ENCODE peak calls at places on chromosomes 1 and 21, in four cellular contexts. D, J, V and A are unnamed samples.

GRCh38 chr21:25895565-25896205 is 160.9 kb downstream of the GABPA start:
- DNase-seq in D (no peak), J (peak), V (no peak), A (no peak)

GRCh38 chr1:20731057-20731991 is 1.2 kb downstream of the SH2D5 start:
- DNase-seq in D (no peak), J (no peak), V (no peak), A (peak)

GRCh38 chr1:54857741-54858665 is 29.0 kb downstream of the DHCR24 start:
- DNase-seq in D (no peak), J (peak), V (no peak), A (no peak)

GRCh38 chr1:212500986-212501385 is 68.3 kb downstream of the NENF start:
- DNase-seq in D (no peak), J (no peak), V (no peak), A (no peak)

GRCh38 chr1:43822040-43822439 is 111.6 kb upstream of the ARTN start:
- DNase-seq in D (peak), J (peak), V (no peak), A (peak)

GRCh38 chr21:38807987-38808386 is 2.3 kb downstream of the ETS2 start:
- DNase-seq in D (no peak), J (peak), V (no peak), A (no peak)

GRCh38 chr1:193712356-193712755 is 525.9 kb upstream of the B3GALT2 start:
- DNase-seq in D (no peak), J (no peak), V (no peak), A (no peak)

GRCh38 chr1:16139473-16139962 is 16.4 kb downstream of the EPHA2 start:
- DNase-seq in D (peak), J (peak), V (no peak), A (no peak)

GRCh38 chr1:166944186-166944967 is 31.0 kb downstream of the ILDR2 start:
- DNase-seq in D (no peak), J (peak), V (no peak), A (no peak)
- H3K23ac ChIP-seq in D (no peak), J (no peak), V (no peak), A (no peak)

GRCh38 chr1:179848233-179848632 is 29.4 kb downstream of the TOR1AIP2 start:
- DNase-seq in D (no peak), J (no peak), V (no peak), A (no peak)
- H2BK15ac ChIP-seq in D (no peak), J (no peak), V (no peak), A (no peak)

GRCh38 chr1:229642376-229642775 is 16.3 kb downstream of the URB2 start:
- DNase-seq in D (no peak), J (no peak), V (no peak), A (no peak)

GRCh38 chr1:229643996-229644748 is 18.1 kb downstream of the URB2 start:
- DNase-seq in D (no peak), J (no peak), V (no peak), A (no peak)

GRCh38 chr1:229645296-229646050 is 19.4 kb downstream of the URB2 start:
- DNase-seq in D (no peak), J (no peak), V (no peak), A (no peak)

GRCh38 chr1:229641306-229641705 is 15.3 kb downstream of the URB2 start:
- DNase-seq in D (no peak), J (no peak), V (no peak), A (no peak)

GRCh38 chr1:229642970-229643369 is 16.9 kb downstream of the URB2 start:
- DNase-seq in D (no peak), J (no peak), V (no peak), A (no peak)
- H3K56ac ChIP-seq in D (no peak), J (no peak), V (no peak), A (no peak)

DNA sequence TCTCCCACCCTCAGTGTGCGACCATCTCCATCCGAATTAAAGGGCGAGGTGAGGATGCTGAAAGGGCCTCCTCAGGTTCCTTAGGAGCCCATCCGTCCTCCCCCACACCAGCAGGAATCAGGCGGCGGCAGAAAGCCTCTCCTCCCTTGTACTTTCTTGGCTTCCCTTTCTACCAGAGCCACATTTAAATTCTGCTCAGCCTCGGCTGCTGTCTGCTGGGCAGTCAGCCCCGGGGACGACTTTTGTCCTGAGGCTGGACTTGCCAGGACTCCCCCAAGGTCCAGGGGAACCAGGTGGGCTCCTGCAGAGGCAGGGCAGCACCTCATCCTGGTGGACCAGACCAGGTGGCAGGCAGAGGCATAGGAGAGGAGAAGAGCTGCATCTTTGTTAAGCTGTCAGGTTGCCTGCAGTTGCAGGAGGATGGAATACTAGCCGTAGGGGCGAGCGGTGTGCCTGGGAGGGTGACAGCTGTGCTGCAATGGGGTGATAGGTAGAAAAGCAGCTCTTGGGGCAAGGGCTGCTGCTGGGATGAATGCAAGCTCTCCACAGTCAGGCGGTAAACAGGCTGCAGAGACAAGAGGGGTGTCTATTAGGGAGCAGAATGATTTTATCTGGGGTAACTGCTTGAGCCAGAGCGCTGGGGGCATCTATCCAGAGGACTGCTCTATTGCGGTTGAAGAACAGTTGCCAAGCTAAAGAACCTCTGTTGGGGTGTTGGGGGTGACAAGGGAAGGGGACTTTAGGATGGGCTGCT is 46.2 kb upstream of the WASF2 start:
- DNase-seq in D (no peak), J (no peak), V (no peak), A (no peak)
- H3K23ac ChIP-seq in D (peak), J (peak), V (no peak), A (no peak)

DNA sequence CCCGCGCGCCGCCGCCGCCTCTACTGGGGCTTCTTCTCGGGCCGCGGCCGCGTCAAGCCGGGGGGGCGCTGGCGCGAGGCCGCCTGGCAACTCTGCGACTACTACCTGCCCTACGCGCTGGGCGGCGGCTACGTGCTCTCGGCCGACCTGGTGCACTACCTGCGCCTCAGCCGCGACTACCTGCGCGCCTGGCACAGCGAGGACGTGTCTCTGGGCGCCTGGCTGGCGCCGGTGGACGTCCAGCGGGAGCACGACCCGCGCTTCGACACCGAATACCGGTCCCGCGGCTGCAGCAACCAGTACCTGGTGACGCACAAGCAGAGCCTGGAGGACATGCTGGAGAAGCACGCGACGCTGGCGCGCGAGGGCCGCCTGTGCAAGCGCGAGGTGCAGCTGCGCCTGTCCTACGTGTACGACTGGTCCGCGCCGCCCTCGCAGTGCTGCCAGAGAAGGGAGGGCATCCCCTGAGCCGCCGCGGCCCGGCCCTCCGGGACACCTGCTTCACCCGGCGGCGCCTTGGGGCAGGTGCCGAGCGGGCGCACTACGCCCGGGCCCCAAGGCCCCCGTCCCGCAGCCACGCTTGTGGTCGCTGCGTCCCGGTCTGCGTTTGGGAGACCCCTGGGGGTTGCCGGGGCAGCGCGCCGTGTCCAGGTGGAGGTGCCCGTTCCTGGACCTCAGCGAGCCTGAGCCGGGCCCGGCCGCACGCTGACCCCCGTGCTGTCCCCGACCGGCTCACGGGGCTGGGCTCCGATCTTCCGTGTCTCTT is 947 bp downstream of the B3GALT6 start:
- DNase-seq in D (no peak), J (no peak), V (no peak), A (no peak)
- H2BK15ac ChIP-seq in D (no peak), J (no peak), V (no peak), A (no peak)

GRCh38 chr21:42512346-42513034 is 1.2 kb upstream of the SLC37A1 start:
- DNase-seq in D (no peak), J (no peak), V (no peak), A (no peak)
- H3K56ac ChIP-seq in D (no peak), J (no peak), V (no peak), A (no peak)